ENCODE peak calls at places on chromosome 13, in nine cellular contexts. C is hepatic stellate cell; W is neural crest cell; K is RPMI8226; R is aorta; V is stimulated activated CD8-positive, alpha-beta memory T cell treated with anti-CD3 and anti-CD28 coated beads, Interleukin-15, amount 100 ng/mL, for 24 hours; Y is ELR; F is DND-41; T is SW480. M is an unnamed sample.

GRCh38 chr13:40127476-40127875 is 472.0 kb downstream of the COG6 start:
- DNase-seq in C (no peak), W (no peak), K (peak; percentile 53), R (no peak), V (no peak), Y (no peak), F (no peak), T (no peak), M (no peak)

GRCh38 chr13:105918842-105919741 is 616.4 kb downstream of the EFNB2 start:
- DNase-seq in C (peak; percentile 22), W (peak; percentile 11), K (peak; percentile 77), R (peak; percentile 45), V (no peak), Y (peak; percentile 90), F (no peak), T (peak; percentile 97), M (peak; percentile 66)

GRCh38 chr13:21399741-21400140 is 59.4 kb downstream of the ZDHHC20 start:
- DNase-seq in C (peak; percentile 15), W (no peak), K (no peak), R (no peak), V (no peak), Y (peak; percentile 28), F (peak; percentile 17), T (peak; percentile 34), M (no peak)

GRCh38 chr13:102948006-102948405 is 102.2 kb downstream of the ERCC5 start:
- DNase-seq in C (no peak), W (no peak), K (no peak), R (no peak), V (no peak), Y (no peak), F (no peak), T (no peak), M (no peak)

GRCh38 chr13:39699274-39699673 is 43.8 kb downstream of the COG6 start:
- DNase-seq in C (no peak), W (no peak), K (no peak), R (no peak), V (no peak), Y (no peak), F (no peak), T (no peak), M (no peak)

GRCh38 chr13:24631922-24632321 is 48.3 kb upstream of the ATP12A start:
- DNase-seq in C (no peak), W (no peak), K (no peak), R (no peak), V (no peak), Y (no peak), F (no peak), T (no peak), M (no peak)

GRCh38 chr13:113297370-113297871 is 382 bp downstream of the LAMP1 start:
- DNase-seq in C (peak; percentile 29), W (no peak), K (peak; percentile 35), R (peak; percentile 61), V (peak; percentile 12), Y (peak; percentile 50), F (peak; percentile 16), T (no peak), M (peak; percentile 33)

GRCh38 chr13:76129305-76130040 is 493.3 kb downstream of the LMO7 start:
- DNase-seq in C (no peak), W (no peak), K (no peak), R (no peak), V (no peak), Y (no peak), F (no peak), T (no peak), M (no peak)

GRCh38 chr13:113129921-113130750 is 7.5 kb downstream of the F10 start:
- DNase-seq in C (no peak), W (no peak), K (no peak), R (peak; percentile 58), V (no peak), Y (no peak), F (no peak), T (no peak), M (no peak)

GRCh38 chr13:106348032-106348431 is 187.4 kb downstream of the EFNB2 start:
- DNase-seq in C (no peak), W (no peak), K (no peak), R (no peak), V (no peak), Y (peak; percentile 77), F (no peak), T (peak; percentile 50), M (no peak)

GRCh38 chr13:48244159-48244558 is 11.2 kb downstream of the ITM2B start:
- DNase-seq in C (no peak), W (no peak), K (no peak), R (no peak), V (no peak), Y (no peak), F (no peak), T (no peak), M (no peak)

GRCh38 chr13:36992362-36992761 is 6.8 kb downstream of the ALG5 start:
- DNase-seq in C (no peak), W (no peak), K (no peak), R (no peak), V (no peak), Y (no peak), F (no peak), T (no peak), M (no peak)

GRCh38 chr13:20702945-20703784 is at the start of gene IL17D:
- DNase-seq in C (no peak), W (peak; percentile 33), K (peak; percentile 33), R (no peak), V (no peak), Y (peak; percentile 50), F (peak; percentile 44), T (peak; percentile 56), M (peak; percentile 49)

GRCh38 chr13:71209217-71209616 is 657.8 kb downstream of the DACH1 start:
- DNase-seq in C (no peak), W (no peak), K (no peak), R (no peak), V (no peak), Y (no peak), F (no peak), T (no peak), M (no peak)

GRCh38 chr13:102402292-102402691 is 444 bp upstream of the FGF14 start:
- DNase-seq in C (peak; percentile 13), W (peak; percentile 41), K (no peak), R (no peak), V (no peak), Y (peak; percentile 10), F (no peak), T (no peak), M (no peak)

GRCh38 chr13:109672545-109672944 is 113.8 kb downstream of the IRS2 start:
- DNase-seq in C (peak; percentile 37), W (no peak), K (no peak), R (no peak), V (no peak), Y (peak; percentile 44), F (no peak), T (no peak), M (no peak)

GRCh38 chr13:83620535-83621220 is 261.6 kb downstream of the SLITRK1 start:
- DNase-seq in C (no peak), W (no peak), K (no peak), R (no peak), V (no peak), Y (peak; percentile 74), F (no peak), T (no peak), M (no peak)

M was measured in left colon.